ENCODE peak calls at places on chromosomes 6 and 20, in ten cellular contexts. W is activated CD4-positive, CD25-positive, alpha-beta regulatory T cell treated with anti-CD3 and anti-CD28 coated beads, Interleukin-2, amount 50 U/mL, for 72 hours; O is NCI-H510A; I is fibroblast of mammary gland; V is esophagus squamous epithelium; Q is effector CD4-positive, alpha-beta T cell; X is cardiac muscle cell; H is stromal cell of bone marrow; N is AG08396; D is MG63. T is an unnamed sample.
A peak's percentile ranks its signal among the peaks of the same experiment; 100 is the strongest.

GRCh38 chr20:13302647-13303425 is 81.8 kb downstream of the ISM1 start:
- DNase-seq in O (peak; percentile 4), H (no peak), W (no peak), I (peak; percentile 17), X (peak; percentile 27), Q (no peak), V (no peak), N (peak; percentile 39), D (peak; percentile 31), T (peak; percentile 20)

GRCh38 chr6:144415014-144415413 is 129.9 kb downstream of the UTRN start:
- DNase-seq in X (peak; percentile 71), Q (no peak), W (no peak), N (peak; percentile 19), D (no peak), I (peak; percentile 88), H (no peak), O (no peak), V (no peak), T (peak; percentile 7)

GRCh38 chr20:57395111-57395959 is 4.1 kb downstream of the RBM38 start:
- DNase-seq in V (no peak), I (peak; percentile 51), X (peak; percentile 62), N (peak; percentile 86), W (no peak), H (no peak), Q (no peak), O (no peak), D (peak; percentile 88), T (no peak)

GRCh38 chr6:133235219-133235618 is 5.9 kb upstream of the EYA4 start:
- DNase-seq in V (no peak), H (no peak), W (no peak), N (no peak), O (no peak), X (no peak), I (no peak), D (no peak), Q (no peak), T (no peak)

GRCh38 chr6:152206072-152206818 is 398.8 kb downstream of the ESR1 start:
- DNase-seq in I (peak; percentile 42), X (peak; percentile 25), V (no peak), N (peak; percentile 19), Q (peak; percentile 10), H (no peak), O (no peak), D (no peak), W (peak; percentile 35), T (peak; percentile 15)

GRCh38 chr6:81725127-81725526 is 27.4 kb downstream of the TENT5A start:
- DNase-seq in V (no peak), N (no peak), O (no peak), I (no peak), X (no peak), H (no peak), W (no peak), Q (no peak), D (no peak), T (no peak)

GRCh38 chr6:75430631-75431345 is 62.8 kb downstream of the FILIP1 start:
- DNase-seq in N (no peak), X (peak; percentile 33), D (no peak), Q (no peak), W (no peak), O (no peak), I (no peak), V (no peak), H (no peak), T (no peak)

GRCh38 chr6:3742076-3742425 is 9.5 kb downstream of the PXDC1 start:
- DNase-seq in N (no peak), V (no peak), W (no peak), H (no peak), X (no peak), O (no peak), Q (no peak), I (no peak), D (no peak), T (no peak)

GRCh38 chr20:60694763-60695162 is 557.3 kb upstream of the CDH4 start:
- DNase-seq in Q (no peak), I (peak; percentile 66), D (no peak), X (no peak), O (no peak), H (no peak), W (no peak), V (no peak), N (no peak), T (no peak)

GRCh38 chr6:75290558-75290957 is 6.0 kb upstream of the TMEM30A start:
- DNase-seq in V (no peak), N (no peak), H (no peak), Q (no peak), X (no peak), W (no peak), O (no peak), D (no peak), I (no peak), T (no peak)

GRCh38 chr6:109221543-109222195 is 126.4 kb downstream of the CEP57L1 start:
- DNase-seq in Q (no peak), O (no peak), I (no peak), X (no peak), N (no peak), W (no peak), V (no peak), H (no peak), D (no peak), T (no peak)

GRCh38 chr6:144215402-144215931 is 65.2 kb downstream of the STX11 start:
- DNase-seq in V (peak; percentile 9), O (no peak), I (peak; percentile 56), N (peak; percentile 19), W (peak; percentile 38), D (peak; percentile 39), H (no peak), X (peak; percentile 41), Q (no peak), T (no peak)

GRCh38 chr20:36320898-36321695 is 15.0 kb downstream of the DLGAP4 start:
- DNase-seq in D (no peak), N (no peak), V (no peak), X (no peak), O (no peak), W (no peak), I (no peak), Q (no peak), H (no peak), T (no peak)

T was measured in H4.